ENCODE peak calls at places on chromosomes 5 and 9, in four cellular contexts. H, P, X and G are unnamed samples.

GRCh38 chr5:35183243-35183955 is 46.9 kb downstream of the PRLR start:
- DNase-seq in X (peak; percentile 11), P (peak; percentile 74), H (no peak), G (peak; percentile 84)

GRCh38 chr9:108727580-108728056 is 128.2 kb downstream of the ACTL7B start:
- DNase-seq in H (no peak), P (no peak), X (no peak), G (no peak)

GRCh38 chr5:139126711-139127111 is 71.5 kb downstream of the SIL1 start:
- DNase-seq in P (no peak), X (no peak), H (no peak), G (no peak)

GRCh38 chr9:132955768-132956167 is 11.4 kb upstream of the TSC1 start:
- DNase-seq in X (no peak), H (no peak), P (no peak), G (no peak)

GRCh38 chr5:133753856-133754255 is 141.5 kb upstream of the FSTL4 start:
- DNase-seq in X (no peak), H (no peak), P (no peak), G (no peak)

GRCh38 chr9:99296375-99296951 is 74.4 kb downstream of the SEC61B start:
- DNase-seq in P (no peak), H (peak; percentile 39), X (no peak), G (peak; percentile 27)

GRCh38 chr5:34524123-34524522 is 132.0 kb upstream of the RAI14 start:
- DNase-seq in P (no peak), X (no peak), H (no peak), G (no peak)

GRCh38 chr5:122704247-122705036 is 70.4 kb upstream of the SNX2 start:
- DNase-seq in P (no peak), H (no peak), X (no peak), G (peak; percentile 78)

GRCh38 chr9:99753436-99753835 is 68.2 kb upstream of the NR4A3 start:
- DNase-seq in H (no peak), X (no peak), P (no peak), G (no peak)

GRCh38 chr5:74648835-74649286 is 8.3 kb upstream of the ENC1 start:
- DNase-seq in H (peak; percentile 55), P (no peak), X (no peak), G (peak; percentile 72)

GRCh38 chr5:168114444-168115017 is 176.9 kb upstream of the WWC1 start:
- DNase-seq in X (no peak), P (peak; percentile 84), H (peak; percentile 64), G (peak; percentile 87)

GRCh38 chr5:112436139-112436538 is 17.1 kb upstream of the EPB41L4A start:
- DNase-seq in X (no peak), P (no peak), H (peak; percentile 12), G (no peak)

GRCh38 chr9:111438576-111439235 is 45.5 kb downstream of the ECPAS start:
- DNase-seq in X (no peak), H (no peak), P (no peak), G (no peak)

GRCh38 chr9:16811987-16812685 is 58.3 kb downstream of the BNC2 start:
- DNase-seq in X (no peak), P (peak; percentile 38), H (no peak), G (peak; percentile 29)